ENCODE peak calls at places on chromosomes 3 and 15, in nine cellular contexts. One of them, this sample, is unnamed.

GRCh38 chr15:36886135-36887011 is 214.0 kb downstream of the MEIS2 start:
- DNase-seq in cardiac muscle cell: no peak
- DNase-seq in CD4-positive, alpha-beta memory T cell: no peak
- DNase-seq in esophagus squamous epithelium: no peak
- DNase-seq in left ventricle myocardium inferior: no peak
- DNase-seq in upper lobe of left lung: no peak
- DNase-seq in right lobe of liver: no peak
- DNase-seq in body of pancreas: no peak
- DNase-seq in mucosa of descending colon: no peak
- DNase-seq in this sample: no peak

GRCh38 chr3:39146611-39147373 is 6.6 kb downstream of the CSRNP1 start:
- DNase-seq in body of pancreas: peak; percentile 67
- DNase-seq in left ventricle myocardium inferior: peak; percentile 65
- DNase-seq in cardiac muscle cell: peak; percentile 94
- DNase-seq in upper lobe of left lung: peak; percentile 86
- DNase-seq in right lobe of liver: peak; percentile 83
- DNase-seq in esophagus squamous epithelium: peak; percentile 45
- DNase-seq in CD4-positive, alpha-beta memory T cell: peak; percentile 85
- DNase-seq in mucosa of descending colon: peak; percentile 91
- DNase-seq in this sample: peak; percentile 94

GRCh38 chr15:48202068-48202467 is 4.0 kb upstream of the SLC12A1 start:
- DNase-seq in mucosa of descending colon: no peak
- DNase-seq in CD4-positive, alpha-beta memory T cell: no peak
- DNase-seq in upper lobe of left lung: no peak
- DNase-seq in body of pancreas: no peak
- DNase-seq in left ventricle myocardium inferior: no peak
- DNase-seq in right lobe of liver: no peak
- DNase-seq in cardiac muscle cell: no peak
- DNase-seq in esophagus squamous epithelium: no peak
- DNase-seq in this sample: no peak

GRCh38 chr3:35638640-35639250 is 580 bp upstream of the ARPP21 start:
- DNase-seq in right lobe of liver: no peak
- DNase-seq in CD4-positive, alpha-beta memory T cell: no peak
- DNase-seq in mucosa of descending colon: peak; percentile 37
- DNase-seq in esophagus squamous epithelium: no peak
- DNase-seq in body of pancreas: peak; percentile 6
- DNase-seq in left ventricle myocardium inferior: no peak
- DNase-seq in upper lobe of left lung: no peak
- DNase-seq in cardiac muscle cell: no peak
- DNase-seq in this sample: peak; percentile 69

GRCh38 chr3:25423780-25424179 is 4.3 kb upstream of the RARB start:
- DNase-seq in CD4-positive, alpha-beta memory T cell: no peak
- DNase-seq in left ventricle myocardium inferior: no peak
- DNase-seq in esophagus squamous epithelium: no peak
- DNase-seq in body of pancreas: no peak
- DNase-seq in cardiac muscle cell: peak; percentile 64
- DNase-seq in right lobe of liver: no peak
- DNase-seq in mucosa of descending colon: no peak
- DNase-seq in upper lobe of left lung: no peak
- DNase-seq in this sample: no peak

GRCh38 chr15:70866982-70867644 is 13.2 kb upstream of the LARP6 start:
- DNase-seq in CD4-positive, alpha-beta memory T cell: no peak
- DNase-seq in esophagus squamous epithelium: no peak
- DNase-seq in mucosa of descending colon: no peak
- DNase-seq in right lobe of liver: no peak
- DNase-seq in body of pancreas: no peak
- DNase-seq in cardiac muscle cell: peak; percentile 53
- DNase-seq in left ventricle myocardium inferior: no peak
- DNase-seq in upper lobe of left lung: no peak
- DNase-seq in this sample: no peak

GRCh38 chr3:132641837-132642538 is 17.6 kb downstream of the ACAD11 start:
- DNase-seq in body of pancreas: no peak
- DNase-seq in left ventricle myocardium inferior: no peak
- DNase-seq in cardiac muscle cell: peak; percentile 75
- DNase-seq in mucosa of descending colon: no peak
- DNase-seq in right lobe of liver: no peak
- DNase-seq in CD4-positive, alpha-beta memory T cell: no peak
- DNase-seq in upper lobe of left lung: no peak
- DNase-seq in esophagus squamous epithelium: no peak
- DNase-seq in this sample: no peak

GRCh38 chr3:27826448-27826847 is 104.3 kb upstream of the EOMES start:
- DNase-seq in mucosa of descending colon: no peak
- DNase-seq in upper lobe of left lung: no peak
- DNase-seq in right lobe of liver: no peak
- DNase-seq in esophagus squamous epithelium: no peak
- DNase-seq in CD4-positive, alpha-beta memory T cell: no peak
- DNase-seq in body of pancreas: no peak
- DNase-seq in left ventricle myocardium inferior: no peak
- DNase-seq in cardiac muscle cell: no peak
- DNase-seq in this sample: no peak

GRCh38 chr15:56168394-56168793 is 75.3 kb downstream of the RFX7 start:
- DNase-seq in cardiac muscle cell: peak; percentile 25
- DNase-seq in mucosa of descending colon: no peak
- DNase-seq in right lobe of liver: no peak
- DNase-seq in esophagus squamous epithelium: no peak
- DNase-seq in left ventricle myocardium inferior: no peak
- DNase-seq in CD4-positive, alpha-beta memory T cell: no peak
- DNase-seq in body of pancreas: no peak
- DNase-seq in upper lobe of left lung: no peak
- DNase-seq in this sample: no peak

GRCh38 chr15:94670436-94671034 is 439.2 kb downstream of the MCTP2 start:
- DNase-seq in mucosa of descending colon: no peak
- DNase-seq in body of pancreas: no peak
- DNase-seq in esophagus squamous epithelium: no peak
- DNase-seq in cardiac muscle cell: peak; percentile 63
- DNase-seq in upper lobe of left lung: no peak
- DNase-seq in left ventricle myocardium inferior: no peak
- DNase-seq in right lobe of liver: no peak
- DNase-seq in CD4-positive, alpha-beta memory T cell: no peak
- DNase-seq in this sample: no peak

GRCh38 chr15:39549912-39550311 is 31.0 kb upstream of the THBS1 start:
- DNase-seq in esophagus squamous epithelium: no peak
- DNase-seq in CD4-positive, alpha-beta memory T cell: peak; percentile 18
- DNase-seq in upper lobe of left lung: no peak
- DNase-seq in cardiac muscle cell: peak; percentile 50
- DNase-seq in right lobe of liver: no peak
- DNase-seq in mucosa of descending colon: no peak
- DNase-seq in left ventricle myocardium inferior: peak; percentile 42
- DNase-seq in body of pancreas: no peak
- DNase-seq in this sample: peak; percentile 73

GRCh38 chr3:195065142-195065863 is 205.7 kb downstream of the XXYLT1 start:
- DNase-seq in body of pancreas: no peak
- DNase-seq in mucosa of descending colon: no peak
- DNase-seq in left ventricle myocardium inferior: peak; percentile 60
- DNase-seq in CD4-positive, alpha-beta memory T cell: no peak
- DNase-seq in upper lobe of left lung: peak; percentile 63
- DNase-seq in esophagus squamous epithelium: no peak
- DNase-seq in cardiac muscle cell: no peak
- DNase-seq in right lobe of liver: peak; percentile 5
- DNase-seq in this sample: peak; percentile 71

GRCh38 chr15:41106947-41107346 is 9.1 kb downstream of the INO80 start:
- DNase-seq in body of pancreas: no peak
- DNase-seq in upper lobe of left lung: no peak
- DNase-seq in cardiac muscle cell: no peak
- DNase-seq in mucosa of descending colon: no peak
- DNase-seq in right lobe of liver: no peak
- DNase-seq in CD4-positive, alpha-beta memory T cell: no peak
- DNase-seq in left ventricle myocardium inferior: no peak
- DNase-seq in esophagus squamous epithelium: no peak
- DNase-seq in this sample: no peak

GRCh38 chr3:156051651-156052050 is 68.7 kb upstream of the KCNAB1 start:
- DNase-seq in body of pancreas: no peak
- DNase-seq in esophagus squamous epithelium: no peak
- DNase-seq in CD4-positive, alpha-beta memory T cell: no peak
- DNase-seq in left ventricle myocardium inferior: no peak
- DNase-seq in mucosa of descending colon: no peak
- DNase-seq in upper lobe of left lung: peak; percentile 76
- DNase-seq in right lobe of liver: no peak
- DNase-seq in cardiac muscle cell: no peak
- DNase-seq in this sample: no peak

DNA sequence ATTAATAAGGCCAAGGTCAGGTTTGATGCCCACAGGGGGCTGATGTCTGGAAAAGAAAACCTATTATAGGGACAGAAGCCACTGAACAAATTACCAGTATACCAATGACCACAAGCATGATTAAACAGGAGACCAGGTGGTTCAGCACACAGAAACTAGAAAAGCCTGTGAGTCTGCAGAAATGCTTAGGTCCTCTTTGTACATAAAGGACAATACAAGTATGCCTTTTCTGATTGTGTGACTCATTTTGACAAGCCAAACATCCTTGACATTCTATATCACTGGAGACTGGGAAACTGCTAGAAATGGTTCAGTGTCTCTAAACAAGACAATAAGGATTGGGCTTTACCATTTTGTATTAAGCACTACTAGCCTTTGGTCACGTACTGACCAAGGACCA is 113.2 kb upstream of the MYO5C start:
- DNase-seq in upper lobe of left lung: no peak
- DNase-seq in CD4-positive, alpha-beta memory T cell: no peak
- DNase-seq in left ventricle myocardium inferior: no peak
- DNase-seq in right lobe of liver: no peak
- DNase-seq in cardiac muscle cell: no peak
- DNase-seq in body of pancreas: no peak
- DNase-seq in mucosa of descending colon: no peak
- DNase-seq in esophagus squamous epithelium: no peak
- DNase-seq in this sample: no peak
- H3K36me3 ChIP-seq in upper lobe of left lung: no peaks in the 10 kb centered on the region
- H3K36me3 ChIP-seq in CD4-positive, alpha-beta memory T cell: peaks cover 6% of the 10 kb centered on the region
- H3K36me3 ChIP-seq in left ventricle myocardium inferior: peaks cover 13% of the 10 kb centered on the region
- H3K36me3 ChIP-seq in right lobe of liver: no peaks in the 10 kb centered on the region
- H3K36me3 ChIP-seq in cardiac muscle cell: no peaks in the 10 kb centered on the region
- H3K36me3 ChIP-seq in body of pancreas: no peaks in the 10 kb centered on the region
- H3K36me3 ChIP-seq in mucosa of descending colon: no peaks in the 10 kb centered on the region
- H3K36me3 ChIP-seq in esophagus squamous epithelium: peaks cover 14% of the 10 kb centered on the region
- H3K36me3 ChIP-seq in this sample: peaks cover 3% of the 10 kb centered on the region

GRCh38 chr3:129888739-129889138 is 4.8 kb downstream of the TMCC1 start:
- DNase-seq in upper lobe of left lung: no peak
- DNase-seq in CD4-positive, alpha-beta memory T cell: no peak
- DNase-seq in mucosa of descending colon: no peak
- DNase-seq in body of pancreas: no peak
- DNase-seq in left ventricle myocardium inferior: no peak
- DNase-seq in esophagus squamous epithelium: no peak
- DNase-seq in cardiac muscle cell: peak; percentile 87
- DNase-seq in right lobe of liver: no peak
- DNase-seq in this sample: no peak
- H3K36me3 ChIP-seq in upper lobe of left lung: no peaks in the 10 kb centered on the region
- H3K36me3 ChIP-seq in CD4-positive, alpha-beta memory T cell: no peaks in the 10 kb centered on the region
- H3K36me3 ChIP-seq in mucosa of descending colon: no peaks in the 10 kb centered on the region
- H3K36me3 ChIP-seq in body of pancreas: no peaks in the 10 kb centered on the region
- H3K36me3 ChIP-seq in left ventricle myocardium inferior: no peaks in the 10 kb centered on the region
- H3K36me3 ChIP-seq in esophagus squamous epithelium: peaks cover 18% of the 10 kb centered on the region
- H3K36me3 ChIP-seq in cardiac muscle cell: no peaks in the 10 kb centered on the region
- H3K36me3 ChIP-seq in right lobe of liver: no peaks in the 10 kb centered on the region
- H3K36me3 ChIP-seq in this sample: no peaks in the 10 kb centered on the region

GRCh38 chr3:185526349-185526951 is 25.9 kb downstream of the LIPH start:
- DNase-seq in CD4-positive, alpha-beta memory T cell: no peak
- DNase-seq in right lobe of liver: no peak
- DNase-seq in left ventricle myocardium inferior: no peak
- DNase-seq in upper lobe of left lung: no peak
- DNase-seq in mucosa of descending colon: no peak
- DNase-seq in esophagus squamous epithelium: no peak
- DNase-seq in cardiac muscle cell: no peak
- DNase-seq in body of pancreas: no peak
- DNase-seq in this sample: no peak

GRCh38 chr3:185532881-185533280 is 19.5 kb downstream of the LIPH start:
- DNase-seq in right lobe of liver: no peak
- DNase-seq in CD4-positive, alpha-beta memory T cell: no peak
- DNase-seq in esophagus squamous epithelium: no peak
- DNase-seq in mucosa of descending colon: no peak
- DNase-seq in cardiac muscle cell: no peak
- DNase-seq in upper lobe of left lung: no peak
- DNase-seq in left ventricle myocardium inferior: no peak
- DNase-seq in body of pancreas: no peak
- DNase-seq in this sample: no peak

GRCh38 chr3:185527364-185527763 is 25.0 kb downstream of the LIPH start:
- DNase-seq in left ventricle myocardium inferior: no peak
- DNase-seq in body of pancreas: no peak
- DNase-seq in esophagus squamous epithelium: no peak
- DNase-seq in upper lobe of left lung: no peak
- DNase-seq in right lobe of liver: no peak
- DNase-seq in CD4-positive, alpha-beta memory T cell: no peak
- DNase-seq in mucosa of descending colon: no peak
- DNase-seq in cardiac muscle cell: no peak
- DNase-seq in this sample: no peak

GRCh38 chr3:185534511-185534910 is 17.9 kb downstream of the LIPH start:
- DNase-seq in esophagus squamous epithelium: no peak
- DNase-seq in cardiac muscle cell: peak; percentile 61
- DNase-seq in CD4-positive, alpha-beta memory T cell: no peak
- DNase-seq in right lobe of liver: no peak
- DNase-seq in left ventricle myocardium inferior: no peak
- DNase-seq in body of pancreas: no peak
- DNase-seq in upper lobe of left lung: no peak
- DNase-seq in mucosa of descending colon: no peak
- DNase-seq in this sample: no peak

GRCh38 chr3:185528481-185529009 is 23.8 kb downstream of the LIPH start:
- DNase-seq in upper lobe of left lung: no peak
- DNase-seq in mucosa of descending colon: no peak
- DNase-seq in CD4-positive, alpha-beta memory T cell: no peak
- DNase-seq in esophagus squamous epithelium: no peak
- DNase-seq in left ventricle myocardium inferior: no peak
- DNase-seq in cardiac muscle cell: no peak
- DNase-seq in right lobe of liver: no peak
- DNase-seq in body of pancreas: no peak
- DNase-seq in this sample: no peak
- H3K36me3 ChIP-seq in upper lobe of left lung: no peaks in the 10 kb centered on the region
- H3K36me3 ChIP-seq in mucosa of descending colon: peaks cover 5% of the 10 kb centered on the region
- H3K36me3 ChIP-seq in CD4-positive, alpha-beta memory T cell: no peaks in the 10 kb centered on the region
- H3K36me3 ChIP-seq in esophagus squamous epithelium: no peaks in the 10 kb centered on the region
- H3K36me3 ChIP-seq in left ventricle myocardium inferior: no peaks in the 10 kb centered on the region
- H3K36me3 ChIP-seq in cardiac muscle cell: no peaks in the 10 kb centered on the region
- H3K36me3 ChIP-seq in right lobe of liver: no peaks in the 10 kb centered on the region
- H3K36me3 ChIP-seq in body of pancreas: no peaks in the 10 kb centered on the region
- H3K36me3 ChIP-seq in this sample: no peaks in the 10 kb centered on the region

GRCh38 chr15:43406192-43406591 is 35.3 kb downstream of the TUBGCP4 start:
- DNase-seq in cardiac muscle cell: no peak
- DNase-seq in mucosa of descending colon: no peak
- DNase-seq in right lobe of liver: no peak
- DNase-seq in upper lobe of left lung: no peak
- DNase-seq in CD4-positive, alpha-beta memory T cell: no peak
- DNase-seq in body of pancreas: no peak
- DNase-seq in left ventricle myocardium inferior: no peak
- DNase-seq in esophagus squamous epithelium: no peak
- DNase-seq in this sample: no peak

GRCh38 chr15:43403616-43404015 is 32.7 kb downstream of the TUBGCP4 start:
- DNase-seq in upper lobe of left lung: no peak
- DNase-seq in left ventricle myocardium inferior: no peak
- DNase-seq in body of pancreas: no peak
- DNase-seq in cardiac muscle cell: no peak
- DNase-seq in CD4-positive, alpha-beta memory T cell: no peak
- DNase-seq in esophagus squamous epithelium: no peak
- DNase-seq in right lobe of liver: no peak
- DNase-seq in mucosa of descending colon: no peak
- DNase-seq in this sample: no peak

GRCh38 chr15:43406808-43407207 is 35.9 kb downstream of the TUBGCP4 start:
- DNase-seq in body of pancreas: no peak
- DNase-seq in CD4-positive, alpha-beta memory T cell: no peak
- DNase-seq in mucosa of descending colon: no peak
- DNase-seq in upper lobe of left lung: no peak
- DNase-seq in right lobe of liver: no peak
- DNase-seq in cardiac muscle cell: no peak
- DNase-seq in left ventricle myocardium inferior: no peak
- DNase-seq in esophagus squamous epithelium: no peak
- DNase-seq in this sample: no peak

GRCh38 chr15:43402255-43402654 is 31.4 kb downstream of the TUBGCP4 start:
- DNase-seq in upper lobe of left lung: no peak
- DNase-seq in right lobe of liver: no peak
- DNase-seq in body of pancreas: no peak
- DNase-seq in CD4-positive, alpha-beta memory T cell: no peak
- DNase-seq in mucosa of descending colon: no peak
- DNase-seq in esophagus squamous epithelium: no peak
- DNase-seq in left ventricle myocardium inferior: no peak
- DNase-seq in cardiac muscle cell: no peak
- DNase-seq in this sample: no peak

GRCh38 chr15:43404130-43404529 is 33.2 kb downstream of the TUBGCP4 start:
- DNase-seq in esophagus squamous epithelium: no peak
- DNase-seq in body of pancreas: no peak
- DNase-seq in CD4-positive, alpha-beta memory T cell: no peak
- DNase-seq in upper lobe of left lung: no peak
- DNase-seq in right lobe of liver: no peak
- DNase-seq in cardiac muscle cell: no peak
- DNase-seq in left ventricle myocardium inferior: no peak
- DNase-seq in mucosa of descending colon: no peak
- DNase-seq in this sample: no peak
- H3K36me3 ChIP-seq in esophagus squamous epithelium: peaks cover 100% of the 10 kb centered on the region
- H3K36me3 ChIP-seq in body of pancreas: peaks cover 6% of the 10 kb centered on the region
- H3K36me3 ChIP-seq in CD4-positive, alpha-beta memory T cell: peaks cover 61% of the 10 kb centered on the region
- H3K36me3 ChIP-seq in upper lobe of left lung: peaks cover 72% of the 10 kb centered on the region
- H3K36me3 ChIP-seq in right lobe of liver: no peaks in the 10 kb centered on the region
- H3K36me3 ChIP-seq in cardiac muscle cell: peaks cover 76% of the 10 kb centered on the region
- H3K36me3 ChIP-seq in left ventricle myocardium inferior: peaks cover 100% of the 10 kb centered on the region
- H3K36me3 ChIP-seq in mucosa of descending colon: peaks cover 18% of the 10 kb centered on the region
- H3K36me3 ChIP-seq in this sample: peaks cover 5% of the 10 kb centered on the region